ENCODE peak calls at places on chromosomes 2 and 18, in four cellular contexts. H, Y, O and L are unnamed samples.

GRCh38 chr2:42770288-42771131 is 6.6 kb upstream of the OXER1 start:
- DNase-seq in H (peak), O (peak), Y (peak), L (peak)

GRCh38 chr2:99524056-99524455 is 34.2 kb upstream of the REV1 start:
- DNase-seq in O (no peak), H (no peak), Y (no peak), L (no peak)

GRCh38 chr18:22031581-22031980 is 137.8 kb upstream of the GATA6 start:
- DNase-seq in H (no peak), O (no peak), Y (no peak), L (no peak)

GRCh38 chr2:19139386-19139785 is 219.0 kb downstream of the OSR1 start:
- DNase-seq in H (no peak), Y (no peak), O (no peak), L (no peak)

GRCh38 chr2:3643371-3644245 is 14.4 kb upstream of the ALLC start:
- DNase-seq in H (no peak), Y (no peak), O (no peak), L (no peak)

GRCh38 chr2:53130441-53130943 is 637.1 kb upstream of the CHAC2 start:
- DNase-seq in Y (no peak), O (peak), H (no peak), L (no peak)

GRCh38 chr2:166959556-166959955 is 71.3 kb downstream of the XIRP2 start:
- DNase-seq in O (no peak), H (no peak), Y (no peak), L (no peak)

GRCh38 chr2:42953216-42953615 is 160.8 kb upstream of the HAAO start:
- DNase-seq in H (no peak), O (no peak), Y (no peak), L (no peak)

DNA sequence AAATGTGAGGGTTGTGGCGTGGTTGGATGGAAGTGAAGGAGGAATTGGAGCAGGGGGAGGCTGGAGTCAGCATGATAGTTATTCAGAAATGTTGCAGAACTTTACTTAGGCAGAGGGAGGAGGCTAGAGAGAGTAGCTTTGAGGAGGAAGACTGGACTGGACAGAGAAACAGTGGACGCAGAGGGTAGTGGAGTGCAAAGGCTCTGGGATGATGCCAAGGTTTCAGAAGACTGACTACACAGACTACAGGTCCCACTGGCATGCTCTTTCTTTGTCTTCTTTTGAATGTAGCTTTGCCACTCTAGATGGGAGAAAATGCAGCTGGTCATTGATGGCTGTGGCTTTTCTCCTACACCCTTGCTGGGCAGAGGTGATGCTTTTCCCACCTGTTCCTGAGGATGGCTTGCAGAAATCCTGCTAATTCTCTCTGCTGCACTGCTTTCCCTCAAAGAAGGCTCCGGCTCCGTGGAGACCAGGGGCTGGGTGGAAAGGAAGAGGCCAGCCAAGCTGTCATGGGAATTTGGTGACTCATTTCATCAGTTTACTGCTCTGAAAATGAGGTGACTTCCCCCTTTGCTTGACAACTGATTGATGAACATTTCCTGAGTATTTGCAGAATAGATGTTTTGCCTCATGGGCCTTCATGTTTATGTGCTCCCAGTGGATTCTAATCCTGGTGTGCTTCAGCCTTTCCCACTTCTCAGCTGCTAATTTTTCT is 42.4 kb downstream of the MEIS1 start:
- DNase-seq in O (peak), Y (no peak), H (no peak), L (no peak)
- H3K4me3 ChIP-seq in O (no peak), Y (no peak), H (no peak), L (no peak)

DNA sequence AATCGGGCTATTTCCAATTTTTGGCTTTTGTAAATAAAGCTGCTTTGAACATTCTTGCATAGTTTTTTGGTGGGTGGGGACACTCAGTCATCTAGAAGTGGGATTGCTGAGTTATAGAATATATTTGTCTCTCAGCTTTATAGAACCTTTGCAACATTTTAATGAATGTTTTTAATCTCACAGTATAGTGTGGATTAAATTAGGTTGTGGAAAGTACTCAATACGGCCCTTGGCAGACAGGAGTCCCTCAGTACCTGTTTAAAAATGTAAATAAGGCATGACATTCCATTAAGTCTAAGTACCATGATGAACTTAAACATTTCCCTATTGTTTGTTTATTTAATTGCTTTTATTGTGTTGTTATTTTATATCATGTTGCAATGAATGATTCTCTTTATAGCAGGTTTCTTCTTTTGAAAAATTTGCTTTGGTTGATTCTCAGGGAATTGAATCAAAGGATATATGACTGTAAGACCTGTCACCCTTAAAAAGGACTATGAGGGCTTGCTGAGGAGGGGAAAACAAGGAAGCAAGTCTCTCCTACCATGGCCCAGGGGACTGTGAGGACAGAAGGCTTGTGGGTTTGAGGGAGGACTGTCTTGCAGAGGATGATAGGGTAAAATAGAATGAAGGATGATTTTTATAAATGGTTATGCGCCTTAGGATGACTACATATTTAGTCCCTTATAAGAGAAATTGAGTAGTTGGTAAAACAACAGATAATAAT is 165.1 kb downstream of the RPIA start:
- DNase-seq in O (no peak), H (no peak), Y (no peak), L (no peak)
- H3K4me3 ChIP-seq in O (no peak), H (no peak), Y (no peak), L (no peak)

DNA sequence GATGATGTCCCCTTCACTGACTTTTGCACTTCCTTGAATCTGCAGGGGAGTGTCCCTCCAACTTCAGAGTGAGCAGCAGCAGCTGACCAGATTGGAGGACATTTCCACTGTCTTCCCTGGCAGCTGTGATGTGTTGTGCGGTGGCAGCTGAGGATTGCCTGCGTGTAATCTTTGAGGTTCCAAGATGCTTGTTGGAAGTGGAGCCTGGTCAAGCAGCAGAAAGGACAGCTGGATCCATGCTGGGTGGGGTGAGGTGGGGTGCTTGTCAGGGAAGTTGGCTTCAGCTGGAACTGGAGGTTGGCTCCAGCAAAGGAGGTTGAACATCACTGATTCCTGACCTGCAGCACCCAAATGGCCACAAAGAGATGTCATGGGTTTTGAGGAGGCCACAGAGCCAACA is 64.8 kb downstream of the ST3GAL5 start:
- DNase-seq in O (no peak), H (no peak), Y (no peak), L (no peak)
- H3K4me3 ChIP-seq in O (no peak), H (no peak), Y (no peak), L (no peak)

DNA sequence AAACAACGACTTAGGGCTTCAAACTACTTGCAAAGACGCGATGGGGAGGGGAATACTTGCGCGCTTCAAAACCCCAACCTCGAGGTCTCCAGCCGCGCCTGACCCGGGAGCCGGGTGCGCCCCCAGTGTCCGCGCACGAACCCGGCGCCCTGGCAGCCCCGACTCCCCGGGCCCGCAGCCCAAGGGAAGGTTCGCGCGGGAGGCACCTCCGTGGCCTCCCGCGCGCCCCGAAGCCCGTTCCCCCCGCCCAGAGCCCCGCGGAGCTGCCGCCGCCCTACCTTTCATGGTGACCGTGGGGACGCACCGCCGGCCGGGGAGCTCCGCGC is 308 bp downstream of the COLEC12 start:
- DNase-seq in H (no peak), Y (peak), O (peak), L (no peak)
- H3K4me3 ChIP-seq in H (peak), Y (peak), O (peak), L (no peak)